ENCODE peak calls at places on chromosomes 12 and 14, in eight cellular contexts. A, C, O, N, U, H, M and Q are unnamed samples.

GRCh38 chr12:96520767-96521166 is 31.4 kb downstream of the CFAP54 start:
- DNase-seq in H (no peak), O (no peak), C (no peak), N (no peak), U (no peak), M (no peak), A (no peak), Q (no peak)

GRCh38 chr12:121915841-121916321 is 2.5 kb upstream of the CFAP251 start:
- DNase-seq in U (no peak), N (no peak), M (peak; percentile 29), O (peak; percentile 42), H (no peak), A (no peak), C (no peak), Q (no peak)

GRCh38 chr12:79955561-79955960 is 20.7 kb upstream of the PPP1R12A start:
- DNase-seq in C (no peak), N (no peak), U (no peak), O (no peak), M (no peak), A (no peak), H (no peak), Q (no peak)

GRCh38 chr12:124364543-124364942 is 69.7 kb downstream of the RFLNA start:
- DNase-seq in H (no peak), O (no peak), M (no peak), U (no peak), C (no peak), N (no peak), A (no peak), Q (no peak)

GRCh38 chr12:52879394-52880351 is 25.2 kb downstream of the KRT8 start:
- DNase-seq in H (peak; percentile 68), A (peak; percentile 87), C (peak; percentile 87), U (no peak), O (peak; percentile 92), M (peak; percentile 91), N (peak; percentile 75), Q (peak; percentile 74)

GRCh38 chr12:80707830-80708534 is 548 bp downstream of the MYF6 start:
- DNase-seq in O (no peak), C (no peak), N (no peak), A (peak; percentile 59), M (no peak), H (no peak), U (no peak), Q (no peak)

GRCh38 chr14:69079188-69079742 is 73.7 kb downstream of the DCAF5 start:
- DNase-seq in N (peak; percentile 83), C (peak; percentile 90), A (no peak), H (no peak), U (peak; percentile 72), O (peak; percentile 83), M (peak; percentile 88), Q (no peak)

GRCh38 chr12:53145383-53145782 is 35.1 kb upstream of the ZNF740 start:
- DNase-seq in A (no peak), M (peak; percentile 56), N (no peak), O (peak; percentile 61), H (no peak), C (no peak), U (no peak), Q (no peak)

GRCh38 chr14:96362071-96362964 is 823 bp downstream of the ATG2B start:
- DNase-seq in C (peak; percentile 33), M (peak; percentile 54), N (peak; percentile 12), O (peak; percentile 40), U (no peak), A (no peak), H (no peak), Q (no peak)

GRCh38 chr12:14614704-14615121 is 47.0 kb upstream of the PLBD1 start:
- DNase-seq in M (no peak), U (no peak), N (no peak), A (no peak), H (no peak), O (no peak), C (no peak), Q (no peak)

GRCh38 chr12:13165578-13166120 is 30.9 kb upstream of the EMP1 start:
- DNase-seq in O (peak; percentile 75), M (peak; percentile 79), H (peak; percentile 54), U (no peak), C (peak; percentile 81), N (peak; percentile 63), A (peak; percentile 81), Q (peak; percentile 66)

GRCh38 chr12:75322464-75322863 is 7.7 kb downstream of the CAPS2 start:
- DNase-seq in M (peak; percentile 51), O (peak; percentile 49), H (no peak), N (peak; percentile 33), A (no peak), U (peak; percentile 52), C (peak; percentile 25), Q (no peak)

GRCh38 chr12:40566246-40566645 is 126.0 kb upstream of the CNTN1 start:
- DNase-seq in U (no peak), A (no peak), H (no peak), O (no peak), C (no peak), N (no peak), M (no peak), Q (no peak)

GRCh38 chr12:75756112-75756511 is 244.7 kb upstream of the KRR1 start:
- DNase-seq in M (no peak), A (no peak), O (no peak), C (no peak), U (no peak), H (no peak), N (no peak), Q (no peak)

GRCh38 chr12:34346372-34347034 is 324.2 kb downstream of the ALG10 start:
- DNase-seq in N (no peak), U (no peak), A (no peak), C (no peak), H (no peak), O (no peak), M (no peak), Q (no peak)

GRCh38 chr14:60222820-60223219 is 26.2 kb upstream of the PPM1A start:
- DNase-seq in N (no peak), A (no peak), C (no peak), M (no peak), O (no peak), U (no peak), H (peak; percentile 79), Q (no peak)

GRCh38 chr12:109775172-109775881 is 57.9 kb downstream of the TRPV4 start:
- DNase-seq in U (peak; percentile 30), C (peak; percentile 59), N (peak; percentile 50), M (peak; percentile 73), A (peak; percentile 87), H (peak; percentile 73), O (peak; percentile 70), Q (peak; percentile 24)

GRCh38 chr14:20415723-20416622 is 2.7 kb upstream of the TEP1 start:
- DNase-seq in M (peak; percentile 75), O (peak; percentile 72), U (peak; percentile 23), C (peak; percentile 64), H (no peak), A (no peak), N (peak; percentile 48), Q (peak; percentile 38)

GRCh38 chr14:98008381-98009113 is 1211.4 kb downstream of the VRK1 start:
- DNase-seq in N (no peak), O (no peak), H (no peak), U (no peak), A (no peak), C (no peak), M (no peak), Q (no peak)

DNA sequence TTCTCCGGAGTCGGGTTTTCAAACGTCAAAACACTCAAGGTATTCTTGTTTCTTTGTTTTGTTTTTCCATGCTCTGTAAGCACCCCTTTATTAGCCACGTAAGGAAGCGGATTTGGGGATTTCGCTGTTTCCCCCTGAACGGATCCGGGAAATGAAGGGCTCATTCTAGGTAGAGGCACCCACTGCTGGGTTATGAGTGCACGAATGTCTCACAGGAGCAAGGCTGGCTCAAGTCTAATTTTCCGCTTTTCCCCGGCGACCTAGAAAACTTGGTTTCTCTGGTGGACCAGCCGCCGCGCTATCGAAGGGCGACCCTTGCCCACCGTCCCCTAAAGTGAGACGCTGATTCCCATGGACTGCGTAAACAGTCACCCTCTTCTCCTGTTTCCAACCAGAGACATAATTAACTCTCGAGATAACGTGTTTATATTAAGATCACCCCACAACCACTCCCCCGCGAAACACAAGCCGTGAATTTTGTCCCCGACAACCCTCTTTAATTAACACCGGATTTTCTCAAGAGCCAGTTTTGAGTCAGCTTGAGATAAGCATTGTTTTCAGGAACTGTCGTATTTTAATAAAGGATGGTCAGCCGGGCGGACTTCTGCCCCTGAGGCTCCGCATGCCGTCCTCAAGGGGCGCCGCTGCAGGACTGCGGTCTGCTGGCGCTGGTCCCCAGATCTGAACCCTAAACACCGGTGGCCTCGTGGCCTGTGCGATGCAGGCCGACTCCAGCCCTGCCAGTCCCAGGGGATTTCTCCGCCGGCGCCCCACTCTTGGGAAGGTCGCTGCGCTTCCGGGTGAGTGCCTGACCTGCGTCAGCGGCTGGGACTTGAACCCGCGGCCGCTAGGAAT is 523 bp upstream of the ABCC9 start:
- DNase-seq in H (peak; percentile 71), O (peak; percentile 73), A (peak; percentile 87), M (peak; percentile 46), C (peak; percentile 39), N (peak; percentile 38), U (no peak), Q (no peak)
- TF ChIP-seq CTCF in H (peak; percentile 69), O (peak; percentile 71), A (peak; percentile 55), M (peak; percentile 48), C (peak; percentile 51), N (peak; percentile 73), U (peak; percentile 62), Q (peak; percentile 18)

GRCh38 chr14:22382955-22383354 is 206.1 kb downstream of the DAD1 start:
- DNase-seq in M (no peak), H (no peak), N (no peak), U (no peak), C (no peak), A (no peak), O (no peak), Q (no peak)
- H3K4me3 ChIP-seq in M (no peak overlapping the region), H (no peak overlapping the region), N (no peak overlapping the region), U (no peak overlapping the region), C (no peak overlapping the region), A (no peak overlapping the region), O (no peak overlapping the region), Q (no peak overlapping the region)

GRCh38 chr12:99658950-99659349 is 11.4 kb downstream of the GARIN6 start:
- DNase-seq in H (no peak), A (no peak), N (no peak), U (no peak), C (peak; percentile 29), O (no peak), M (peak; percentile 3), Q (no peak)
- TF ChIP-seq CTCF in H (no peak), A (no peak), N (no peak), U (peak; percentile 20), C (peak; percentile 34), O (no peak), M (no peak), Q (no peak)

GRCh38 chr12:116313194-116313910 is 35.9 kb upstream of the MED13L start:
- DNase-seq in U (no peak), O (peak; percentile 55), A (no peak), H (no peak), M (peak; percentile 77), C (no peak), N (no peak), Q (no peak)

GRCh38 chr12:116318738-116319050 is 41.2 kb upstream of the MED13L start:
- DNase-seq in N (no peak), U (no peak), H (no peak), C (peak; percentile 18), M (no peak), O (peak; percentile 49), A (peak; percentile 71), Q (no peak)

GRCh38 chr12:116317986-116318737 is 40.7 kb upstream of the MED13L start:
- DNase-seq in C (no peak), A (peak; percentile 75), M (no peak), N (no peak), O (no peak), U (no peak), H (no peak), Q (no peak)

GRCh38 chr12:116317139-116317538 is 39.6 kb upstream of the MED13L start:
- DNase-seq in O (no peak), N (no peak), C (no peak), A (no peak), M (no peak), H (no peak), U (no peak), Q (no peak)

GRCh38 chr12:116314477-116314876 is 37.0 kb upstream of the MED13L start:
- DNase-seq in C (no peak), O (no peak), M (no peak), A (no peak), H (no peak), U (no peak), N (no peak), Q (no peak)
- H3K4me3 ChIP-seq in C (no peak overlapping the region), O (no peak overlapping the region), M (no peak overlapping the region), A (no peak overlapping the region), H (no peak overlapping the region), U (no peak overlapping the region), N (no peak overlapping the region), Q (no peak overlapping the region)